ENCODE peak calls at places on chromosomes 5 and 9, in five cellular contexts. E is Right ventricle myocardium inferior, Q is GM19239, R is chondrocyte, O is epithelial cell of proximal tubule. W is an unnamed sample.

GRCh38 chr5:82849885-82850284 is 227.3 kb downstream of the TMEM167A start:
- DNase-seq in E (no peak), Q (no peak), R (no peak), O (no peak), W (no peak)

GRCh38 chr9:127336708-127337352 is 60.1 kb upstream of the SLC2A8 start:
- DNase-seq in E (no peak), Q (no peak), R (no peak), O (peak), W (peak)

GRCh38 chr5:119501671-119502179 is 49.4 kb downstream of the HSD17B4 start:
- DNase-seq in E (no peak), Q (no peak), R (no peak), O (no peak), W (no peak)

GRCh38 chr9:73573235-73573634 is 421.6 kb downstream of the ANXA1 start:
- DNase-seq in E (no peak), Q (no peak), R (no peak), O (no peak), W (no peak)

GRCh38 chr5:36535837-36536236 is 70.6 kb upstream of the SLC1A3 start:
- DNase-seq in E (no peak), Q (no peak), R (no peak), O (no peak), W (no peak)

GRCh38 chr9:125745682-125746016 is 1.5 kb upstream of the PBX3 start:
- DNase-seq in E (no peak), Q (no peak), R (no peak), O (no peak), W (no peak)

GRCh38 chr5:157570801-157571200 is 4.8 kb downstream of the ADAM19 start:
- DNase-seq in E (no peak), Q (no peak), R (no peak), O (no peak), W (no peak)

GRCh38 chr9:132099741-132100407 is 20.2 kb upstream of the MED27 start:
- DNase-seq in E (no peak), Q (no peak), R (no peak), O (no peak), W (no peak)

GRCh38 chr9:97695390-97695789 is 1.8 kb downstream of the XPA start:
- DNase-seq in E (no peak), Q (no peak), R (no peak), O (no peak), W (no peak)

GRCh38 chr5:21219966-21220365 is 1232.0 kb upstream of the CDH18 start:
- DNase-seq in E (no peak), Q (no peak), R (no peak), O (no peak), W (no peak)

GRCh38 chr9:91066856-91067255 is 265.2 kb downstream of the SYK start:
- DNase-seq in E (no peak), Q (no peak), R (no peak), O (no peak), W (no peak)

GRCh38 chr9:14168381-14168780 is 145.6 kb downstream of the NFIB start:
- DNase-seq in E (no peak), Q (no peak), R (no peak), O (no peak), W (no peak)

GRCh38 chr9:98791147-98792095 is 4.9 kb downstream of the ANKS6 start:
- DNase-seq in E (peak), Q (peak), R (no peak), O (peak), W (peak)

GRCh38 chr9:127446720-127447415 is 4.3 kb downstream of the RPL12 start:
- DNase-seq in E (no peak), Q (no peak), R (no peak), O (no peak), W (no peak)

GRCh38 chr5:57817001-57817453 is 334.4 kb upstream of the ACTBL2 start:
- DNase-seq in E (no peak), Q (no peak), R (no peak), O (no peak), W (no peak)

GRCh38 chr5:111232311-111233049 is 8.3 kb downstream of the CAMK4 start:
- DNase-seq in E (no peak), Q (no peak), R (no peak), O (no peak), W (no peak)

GRCh38 chr5:14706615-14707021 is 42.1 kb downstream of the OTULIN start:
- DNase-seq in E (no peak), Q (no peak), R (no peak), O (no peak), W (no peak)

GRCh38 chr5:55603947-55604346 is 69.2 kb upstream of the PLPP1 start:
- DNase-seq in E (no peak), Q (no peak), R (no peak), O (no peak), W (no peak)

GRCh38 chr5:94632024-94632423 is 13.6 kb downstream of the SLF1 start:
- DNase-seq in E (no peak), Q (no peak), R (no peak), O (no peak), W (no peak)

GRCh38 chr5:14240366-14240765 is 97.2 kb downstream of the TRIO start:
- DNase-seq in E (no peak), Q (no peak), R (no peak), O (no peak), W (no peak)

GRCh38 chr9:78074385-78075291 is 43.0 kb upstream of the GNAQ start:
- DNase-seq in E (no peak), Q (no peak), R (no peak), O (no peak), W (no peak)

GRCh38 chr9:15264918-15265317 is 42.1 kb downstream of the TTC39B start:
- DNase-seq in E (no peak), Q (no peak), R (no peak), O (no peak), W (no peak)

W was measured in psoas muscle.